ENCODE peak calls at places on chromosomes 3 and 15, in six cellular contexts. X, E, N, Q, O and H are unnamed samples.

GRCh38 chr3:143243686-143244085 is 124.1 kb downstream of the CHST2 start:
- DNase-seq in X (no peak), E (no peak), N (no peak), Q (no peak), O (no peak), H (no peak)

GRCh38 chr3:197501879-197502620 is 53.7 kb downstream of the BDH1 start:
- DNase-seq in X (no peak), E (no peak), N (peak), Q (peak), O (no peak), H (peak)

GRCh38 chr3:108008931-108009635 is 81.7 kb downstream of the CD47 start:
- DNase-seq in X (peak), E (no peak), N (no peak), Q (peak), O (no peak), H (peak)

GRCh38 chr3:134260984-134261383 is 10.3 kb upstream of the RYK start:
- DNase-seq in X (no peak), E (no peak), N (no peak), Q (no peak), O (no peak), H (no peak)

GRCh38 chr15:100972975-100973350 is 53.8 kb downstream of the LRRK1 start:
- DNase-seq in X (no peak), E (no peak), N (no peak), Q (no peak), O (no peak), H (no peak)

GRCh38 chr15:33994005-33994615 is 25.8 kb downstream of the CHRM5 start:
- DNase-seq in X (no peak), E (no peak), N (no peak), Q (peak), O (no peak), H (peak)

GRCh38 chr3:169556909-169557308 is 106.6 kb downstream of the MECOM start:
- DNase-seq in X (no peak), E (no peak), N (no peak), Q (no peak), O (no peak), H (no peak)

GRCh38 chr15:88630141-88630721 is 8.6 kb upstream of the ISG20 start:
- DNase-seq in X (no peak), E (no peak), N (no peak), Q (no peak), O (no peak), H (no peak)

GRCh38 chr3:161148832-161149475 is 43.8 kb upstream of the B3GALNT1 start:
- DNase-seq in X (no peak), E (no peak), N (no peak), Q (peak), O (no peak), H (peak)

GRCh38 chr3:131142580-131142979 is 115.9 kb downstream of the NEK11 start:
- DNase-seq in X (no peak), E (no peak), N (no peak), Q (peak), O (peak), H (peak)

GRCh38 chr3:113623324-113623723 is 73.1 kb downstream of the USF3 start:
- DNase-seq in X (no peak), E (no peak), N (no peak), Q (no peak), O (no peak), H (peak)

GRCh38 chr3:123559040-123559861 is 25.6 kb downstream of the HACD2 start:
- DNase-seq in X (no peak), E (no peak), N (peak), Q (peak), O (peak), H (peak)

GRCh38 chr3:55294557-55294956 is 192.5 kb downstream of the WNT5A start:
- DNase-seq in X (no peak), E (no peak), N (no peak), Q (peak), O (no peak), H (no peak)

GRCh38 chr3:128316456-128316855 is 150.2 kb downstream of the DNAJB8 start:
- DNase-seq in X (no peak), E (no peak), N (peak), Q (no peak), O (peak), H (peak)

GRCh38 chr3:73745429-73746247 is 120.9 kb upstream of the PDZRN3 start:
- DNase-seq in X (no peak), E (peak), N (no peak), Q (peak), O (no peak), H (no peak)

GRCh38 chr3:40780801-40781406 is 256.1 kb downstream of the ZNF621 start:
- DNase-seq in X (no peak), E (peak), N (peak), Q (peak), O (peak), H (peak)

GRCh38 chr3:79378064-79378463 is 389.7 kb downstream of the ROBO1 start:
- DNase-seq in X (no peak), E (no peak), N (no peak), Q (no peak), O (no peak), H (no peak)

GRCh38 chr3:193502871-193503270 is 51.8 kb downstream of the ATP13A4 start:
- DNase-seq in X (no peak), E (no peak), N (no peak), Q (no peak), O (no peak), H (no peak)

GRCh38 chr3:186209810-186210752 is 101.2 kb upstream of the ETV5 start:
- DNase-seq in X (peak), E (peak), N (peak), Q (peak), O (peak), H (peak)

GRCh38 chr3:132255041-132255745 is 62.0 kb upstream of the ACP3 start:
- DNase-seq in X (peak), E (no peak), N (no peak), Q (peak), O (peak), H (peak)

GRCh38 chr3:95088464-95088863 is 1025.6 kb downstream of the NSUN3 start:
- DNase-seq in X (no peak), E (no peak), N (no peak), Q (no peak), O (no peak), H (no peak)
- H3K4me3 ChIP-seq in X (no peak), E (no peak), N (no peak), Q (no peak), O (no peak), H (no peak)

GRCh38 chr3:10688548-10689172 is 127.4 kb upstream of the SLC6A11 start:
- DNase-seq in X (no peak), E (no peak), N (no peak), Q (no peak), O (no peak), H (no peak)

GRCh38 chr3:10693457-10693856 is 122.6 kb upstream of the SLC6A11 start:
- DNase-seq in X (no peak), E (no peak), N (no peak), Q (peak), O (no peak), H (no peak)

GRCh38 chr3:10695595-10696285 is 120.3 kb upstream of the SLC6A11 start:
- DNase-seq in X (no peak), E (no peak), N (no peak), Q (no peak), O (no peak), H (no peak)

GRCh38 chr3:10694194-10694593 is 121.8 kb upstream of the SLC6A11 start:
- DNase-seq in X (no peak), E (no peak), N (no peak), Q (no peak), O (no peak), H (no peak)

DNA sequence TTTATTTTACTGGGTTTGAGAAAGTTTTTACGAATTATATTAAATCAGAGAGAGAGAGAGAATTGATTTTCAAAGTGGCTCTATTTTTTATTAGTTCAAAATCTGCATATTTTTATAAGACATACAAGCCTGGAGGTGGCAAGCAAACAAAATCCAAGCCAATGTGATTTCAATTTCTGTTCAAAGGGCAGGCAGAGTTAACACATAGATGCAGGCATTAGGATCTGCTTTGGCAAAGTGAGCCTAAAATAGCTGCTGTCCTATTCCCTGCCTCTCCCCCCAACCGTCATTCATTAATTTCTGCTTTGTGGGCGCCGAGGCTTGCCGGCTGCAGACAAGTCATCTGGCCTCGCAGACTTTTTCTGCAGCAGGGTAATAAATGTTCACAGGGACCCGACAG is 124.0 kb upstream of the SLC6A11 start:
- DNase-seq in X (no peak), E (no peak), N (no peak), Q (no peak), O (no peak), H (no peak)
- H3K4me3 ChIP-seq in X (no peak), E (no peak), N (no peak), Q (no peak), O (no peak), H (no peak)

GRCh38 chr15:78640527-78640839 is 527 bp downstream of the CHRNB4 start:
- DNase-seq in X (no peak), E (no peak), N (no peak), Q (no peak), O (no peak), H (no peak)
- H3K4me3 ChIP-seq in X (no peak), E (peak), N (peak), Q (peak), O (peak), H (peak)

DNA sequence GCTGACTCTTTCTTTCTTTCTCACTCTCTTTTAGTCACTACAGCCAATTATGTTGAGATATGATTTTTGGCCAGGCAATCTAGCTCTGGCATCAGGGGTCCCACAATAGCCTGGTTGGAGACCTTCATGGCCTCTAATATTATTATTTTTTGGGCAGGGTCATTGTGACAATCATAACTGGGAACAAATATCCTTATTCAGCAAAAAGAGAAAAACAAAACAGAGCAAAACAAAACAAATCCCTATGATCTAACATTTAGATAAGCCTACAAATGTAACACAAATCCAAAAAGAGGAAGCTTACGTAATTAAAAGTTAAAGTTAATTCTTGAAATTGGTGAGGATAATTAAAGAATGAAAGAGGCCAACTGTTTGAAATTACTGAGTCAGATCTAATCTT is 640.0 kb downstream of the TUSC7 start:
- DNase-seq in X (no peak), E (no peak), N (no peak), Q (no peak), O (no peak), H (no peak)
- H3K4me3 ChIP-seq in X (no peak), E (no peak), N (no peak), Q (no peak), O (no peak), H (no peak)

DNA sequence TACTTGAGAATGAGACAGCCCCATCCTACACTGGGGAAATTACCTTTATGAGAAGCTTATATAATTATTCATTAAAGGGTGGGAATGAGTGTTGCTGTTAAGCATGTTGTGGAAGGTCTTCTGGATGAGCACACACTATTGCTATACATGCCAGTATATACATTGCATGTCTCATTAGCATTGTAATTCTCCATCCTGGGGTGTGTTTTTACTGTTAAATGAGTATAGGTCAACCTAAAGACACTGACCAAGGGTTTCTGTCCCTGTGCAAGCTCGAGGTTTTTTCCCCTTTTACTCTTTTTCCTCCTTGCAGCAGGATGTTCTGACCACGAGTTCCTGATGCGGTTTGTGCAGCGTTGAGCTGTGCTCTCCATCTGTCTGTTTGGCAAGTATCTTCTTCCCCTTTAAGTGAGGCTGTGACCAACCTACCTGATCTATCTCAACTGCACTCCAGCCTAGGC is 7.2 kb upstream of the IVD start:
- DNase-seq in X (no peak), E (no peak), N (no peak), Q (no peak), O (no peak), H (no peak)
- H3K4me3 ChIP-seq in X (no peak), E (no peak), N (no peak), Q (no peak), O (no peak), H (no peak)

GRCh38 chr15:55589297-55589696 is 1.2 kb upstream of the PYGO1 start:
- DNase-seq in X (no peak), E (no peak), N (no peak), Q (no peak), O (no peak), H (peak)
- H3K4me3 ChIP-seq in X (peak), E (peak), N (peak), Q (no peak), O (peak), H (peak)

DNA sequence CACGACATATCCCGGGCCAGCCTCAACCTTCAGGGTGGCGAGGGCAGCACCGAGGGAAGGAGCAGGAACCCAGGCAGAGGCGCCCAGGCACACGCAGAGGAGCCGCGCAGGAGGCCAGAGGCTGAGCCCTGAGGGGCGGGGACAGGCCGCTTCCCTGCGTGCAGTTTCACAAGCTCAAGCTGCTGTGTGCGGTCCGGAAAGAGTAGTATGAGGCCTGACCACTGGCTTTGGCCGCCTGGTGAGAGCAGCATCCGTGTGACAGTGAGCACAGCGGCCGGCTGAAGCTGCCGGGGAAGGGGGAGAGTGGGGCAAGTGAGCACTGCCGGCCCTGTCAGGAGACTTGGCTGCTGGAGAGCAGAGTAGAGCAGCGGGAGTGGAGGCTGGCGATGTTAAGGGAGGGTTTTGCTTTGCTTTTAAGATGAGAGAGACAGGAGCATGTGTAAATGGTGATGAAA is 8.7 kb downstream of the ZDHHC19 start:
- DNase-seq in X (no peak), E (peak), N (no peak), Q (peak), O (no peak), H (peak)
- H3K4me3 ChIP-seq in X (peak), E (no peak), N (no peak), Q (no peak), O (no peak), H (no peak)

GRCh38 chr3:26621891-26622633 is 510 bp upstream of the LRRC3B start:
- DNase-seq in X (no peak), E (no peak), N (no peak), Q (no peak), O (no peak), H (no peak)

GRCh38 chr3:26624209-26624775 is 1.7 kb downstream of the LRRC3B start:
- DNase-seq in X (no peak), E (peak), N (no peak), Q (no peak), O (no peak), H (no peak)

GRCh38 chr3:26623409-26624208 is 1.0 kb downstream of the LRRC3B start:
- DNase-seq in X (no peak), E (peak), N (no peak), Q (no peak), O (no peak), H (no peak)

GRCh38 chr3:26621176-26621575 is 1.4 kb upstream of the LRRC3B start:
- DNase-seq in X (no peak), E (no peak), N (no peak), Q (no peak), O (no peak), H (no peak)

GRCh38 chr3:26622634-26623408 is at the start of gene LRRC3B:
- DNase-seq in X (no peak), E (peak), N (no peak), Q (no peak), O (no peak), H (no peak)
- H3K4me3 ChIP-seq in X (no peak), E (peak), N (peak), Q (no peak), O (no peak), H (no peak)

GRCh38 chr3:152317956-152318355 is 49.2 kb downstream of the MBNL1 start:
- DNase-seq in X (no peak), E (no peak), N (no peak), Q (peak), O (no peak), H (peak)
- H3K4me3 ChIP-seq in X (no peak), E (peak), N (no peak), Q (no peak), O (no peak), H (no peak)

GRCh38 chr3:171883257-171883892 is 40.2 kb downstream of the TMEM212 start:
- DNase-seq in X (no peak), E (no peak), N (no peak), Q (no peak), O (no peak), H (no peak)
- H3K4me3 ChIP-seq in X (no peak), E (no peak), N (no peak), Q (no peak), O (no peak), H (no peak)